ENCODE peak calls at places on chromosomes 4 and X, in seven cellular contexts. One of them, this sample, is unnamed.

GRCh38 chr4:10003666-10004065 is 17.6 kb downstream of the SLC2A9 start:
- DNase-seq in H9: no peak
- DNase-seq in mammary epithelial cell: peak; percentile 90
- DNase-seq in GM23248: no peak
- DNase-seq in osteoblast: no peak
- DNase-seq in hepatocyte: no peak
- DNase-seq in OCI-LY7: no peak
- DNase-seq in this sample: no peak

GRCh38 chr4:98873059-98873458 is 55.9 kb downstream of the EIF4E start:
- DNase-seq in H9: no peak
- DNase-seq in mammary epithelial cell: peak; percentile 41
- DNase-seq in GM23248: peak; percentile 59
- DNase-seq in osteoblast: no peak
- DNase-seq in hepatocyte: no peak
- DNase-seq in OCI-LY7: no peak
- DNase-seq in this sample: no peak

GRCh38 chr4:26779674-26780073 is 81.0 kb upstream of the STIM2 start:
- DNase-seq in H9: no peak
- DNase-seq in mammary epithelial cell: peak; percentile 100
- DNase-seq in GM23248: peak; percentile 49
- DNase-seq in osteoblast: peak; percentile 48
- DNase-seq in hepatocyte: no peak
- DNase-seq in OCI-LY7: no peak
- DNase-seq in this sample: no peak

GRCh38 chr4:27176400-27176799 is 315.8 kb downstream of the STIM2 start:
- DNase-seq in H9: peak; percentile 49
- DNase-seq in mammary epithelial cell: peak; percentile 25
- DNase-seq in GM23248: peak; percentile 72
- DNase-seq in osteoblast: no peak
- DNase-seq in hepatocyte: peak; percentile 72
- DNase-seq in OCI-LY7: peak; percentile 25
- DNase-seq in this sample: peak; percentile 84

GRCh38 chr4:122663814-122664610 is 43.1 kb upstream of the IL21 start:
- DNase-seq in H9: no peak
- DNase-seq in mammary epithelial cell: no peak
- DNase-seq in GM23248: peak; percentile 69
- DNase-seq in osteoblast: no peak
- DNase-seq in hepatocyte: no peak
- DNase-seq in OCI-LY7: no peak
- DNase-seq in this sample: no peak

GRCh38 chrX:15834827-15835595 is 19.6 kb downstream of the AP1S2 start:
- DNase-seq in H9: no peak
- DNase-seq in mammary epithelial cell: no peak
- DNase-seq in GM23248: no peak
- DNase-seq in osteoblast: no peak
- DNase-seq in hepatocyte: peak; percentile 30
- DNase-seq in OCI-LY7: no peak
- DNase-seq in this sample: peak; percentile 66

GRCh38 chr4:22129454-22130075 is 181.0 kb upstream of the KCNIP4 start:
- DNase-seq in H9: peak; percentile 76
- DNase-seq in mammary epithelial cell: peak; percentile 41
- DNase-seq in GM23248: peak; percentile 61
- DNase-seq in osteoblast: peak; percentile 27
- DNase-seq in hepatocyte: peak; percentile 51
- DNase-seq in OCI-LY7: no peak
- DNase-seq in this sample: peak; percentile 81

GRCh38 chr4:170089274-170089742 is 448 bp downstream of the AADAT start:
- DNase-seq in H9: peak; percentile 60
- DNase-seq in mammary epithelial cell: peak; percentile 50
- DNase-seq in GM23248: peak; percentile 61
- DNase-seq in osteoblast: peak; percentile 87
- DNase-seq in hepatocyte: peak; percentile 64
- DNase-seq in OCI-LY7: no peak
- DNase-seq in this sample: peak; percentile 72

GRCh38 chr4:22072240-22072639 is 123.7 kb upstream of the KCNIP4 start:
- DNase-seq in H9: no peak
- DNase-seq in mammary epithelial cell: no peak
- DNase-seq in GM23248: no peak
- DNase-seq in osteoblast: no peak
- DNase-seq in hepatocyte: no peak
- DNase-seq in OCI-LY7: no peak
- DNase-seq in this sample: no peak

GRCh38 chrX:77431227-77431626 is 16.0 kb upstream of the FGF16 start:
- DNase-seq in H9: no peak
- DNase-seq in mammary epithelial cell: no peak
- DNase-seq in GM23248: peak; percentile 72
- DNase-seq in osteoblast: no peak
- DNase-seq in hepatocyte: no peak
- DNase-seq in OCI-LY7: peak; percentile 8
- DNase-seq in this sample: peak; percentile 26

GRCh38 chrX:118961866-118962560 is 12.4 kb upstream of the LONRF3 start:
- DNase-seq in H9: no peak
- DNase-seq in mammary epithelial cell: no peak
- DNase-seq in GM23248: no peak
- DNase-seq in osteoblast: no peak
- DNase-seq in hepatocyte: no peak
- DNase-seq in OCI-LY7: no peak
- DNase-seq in this sample: no peak

GRCh38 chrX:124033821-124034220 is 72.3 kb downstream of the STAG2 start:
- DNase-seq in H9: no peak
- DNase-seq in mammary epithelial cell: peak; percentile 39
- DNase-seq in GM23248: peak; percentile 58
- DNase-seq in osteoblast: no peak
- DNase-seq in hepatocyte: no peak
- DNase-seq in OCI-LY7: no peak
- DNase-seq in this sample: no peak

GRCh38 chr4:10762541-10762940 is 78.0 kb upstream of the CLNK start:
- DNase-seq in H9: no peak
- DNase-seq in mammary epithelial cell: no peak
- DNase-seq in GM23248: peak; percentile 86
- DNase-seq in osteoblast: peak; percentile 41
- DNase-seq in hepatocyte: peak; percentile 11
- DNase-seq in OCI-LY7: no peak
- DNase-seq in this sample: peak; percentile 90

GRCh38 chr4:80006935-80007744 is 65.9 kb downstream of the ANTXR2 start:
- DNase-seq in H9: no peak
- DNase-seq in mammary epithelial cell: no peak
- DNase-seq in GM23248: no peak
- DNase-seq in osteoblast: no peak
- DNase-seq in hepatocyte: peak; percentile 13
- DNase-seq in OCI-LY7: no peak
- DNase-seq in this sample: peak; percentile 83

GRCh38 chr4:123246085-123246484 is 150.5 kb upstream of the SPRY1 start:
- DNase-seq in H9: no peak
- DNase-seq in mammary epithelial cell: no peak
- DNase-seq in GM23248: no peak
- DNase-seq in osteoblast: no peak
- DNase-seq in hepatocyte: no peak
- DNase-seq in OCI-LY7: peak; percentile 34
- DNase-seq in this sample: no peak

GRCh38 chr4:125434136-125434535 is 119.4 kb downstream of the FAT4 start:
- DNase-seq in H9: no peak
- DNase-seq in mammary epithelial cell: no peak
- DNase-seq in GM23248: peak; percentile 75
- DNase-seq in osteoblast: no peak
- DNase-seq in hepatocyte: no peak
- DNase-seq in OCI-LY7: no peak
- DNase-seq in this sample: no peak

GRCh38 chr4:19194672-19195071 is 1057.0 kb upstream of the SLIT2 start:
- DNase-seq in H9: peak; percentile 34
- DNase-seq in mammary epithelial cell: no peak
- DNase-seq in GM23248: no peak
- DNase-seq in osteoblast: no peak
- DNase-seq in hepatocyte: no peak
- DNase-seq in OCI-LY7: no peak
- DNase-seq in this sample: peak; percentile 93

GRCh38 chrX:106973433-106974149 is 26.4 kb downstream of the MORC4 start:
- DNase-seq in H9: no peak
- DNase-seq in mammary epithelial cell: no peak
- DNase-seq in GM23248: peak; percentile 1
- DNase-seq in osteoblast: no peak
- DNase-seq in hepatocyte: no peak
- DNase-seq in OCI-LY7: no peak
- DNase-seq in this sample: no peak

GRCh38 chrX:30493348-30493747 is 84.2 kb downstream of the TASL start:
- DNase-seq in H9: no peak
- DNase-seq in mammary epithelial cell: no peak
- DNase-seq in GM23248: no peak
- DNase-seq in osteoblast: no peak
- DNase-seq in hepatocyte: no peak
- DNase-seq in OCI-LY7: no peak
- DNase-seq in this sample: no peak

GRCh38 chr4:2071252-2071911 is 12.3 kb downstream of the NAT8L start:
- DNase-seq in H9: no peak
- DNase-seq in mammary epithelial cell: no peak
- DNase-seq in GM23248: no peak
- DNase-seq in osteoblast: peak; percentile 66
- DNase-seq in hepatocyte: no peak
- DNase-seq in OCI-LY7: no peak
- DNase-seq in this sample: no peak

GRCh38 chr4:111362891-111363290 is 740.0 kb upstream of the PITX2 start:
- DNase-seq in H9: no peak
- DNase-seq in mammary epithelial cell: no peak
- DNase-seq in GM23248: peak; percentile 94
- DNase-seq in osteoblast: peak; percentile 42
- DNase-seq in hepatocyte: no peak
- DNase-seq in OCI-LY7: no peak
- DNase-seq in this sample: peak; percentile 1

GRCh38 chr4:3877868-3878267 is 111.7 kb downstream of the ADRA2C start:
- DNase-seq in H9: no peak
- DNase-seq in mammary epithelial cell: no peak
- DNase-seq in GM23248: no peak
- DNase-seq in osteoblast: no peak
- DNase-seq in hepatocyte: no peak
- DNase-seq in OCI-LY7: no peak
- DNase-seq in this sample: no peak

GRCh38 chrX:23902419-23902818 is 5.3 kb downstream of the APOO start:
- DNase-seq in H9: no peak
- DNase-seq in mammary epithelial cell: peak; percentile 56
- DNase-seq in GM23248: peak; percentile 72
- DNase-seq in osteoblast: no peak
- DNase-seq in hepatocyte: peak; percentile 78
- DNase-seq in OCI-LY7: peak; percentile 50
- DNase-seq in this sample: peak; percentile 46

GRCh38 chr4:55173580-55173979 is 48.2 kb upstream of the KDR start:
- DNase-seq in H9: no peak
- DNase-seq in mammary epithelial cell: peak; percentile 60
- DNase-seq in GM23248: peak; percentile 83
- DNase-seq in osteoblast: no peak
- DNase-seq in hepatocyte: no peak
- DNase-seq in OCI-LY7: no peak
- DNase-seq in this sample: no peak

GRCh38 chrX:40661489-40661888 is 14.1 kb upstream of the CXorf38 start:
- DNase-seq in H9: no peak
- DNase-seq in mammary epithelial cell: no peak
- DNase-seq in GM23248: no peak
- DNase-seq in osteoblast: no peak
- DNase-seq in hepatocyte: no peak
- DNase-seq in OCI-LY7: no peak
- DNase-seq in this sample: no peak

GRCh38 chrX:40660381-40660780 is 13.0 kb upstream of the CXorf38 start:
- DNase-seq in H9: no peak
- DNase-seq in mammary epithelial cell: no peak
- DNase-seq in GM23248: no peak
- DNase-seq in osteoblast: no peak
- DNase-seq in hepatocyte: no peak
- DNase-seq in OCI-LY7: no peak
- DNase-seq in this sample: no peak

GRCh38 chrX:40663078-40663740 is 15.8 kb upstream of the CXorf38 start:
- DNase-seq in H9: no peak
- DNase-seq in mammary epithelial cell: no peak
- DNase-seq in GM23248: no peak
- DNase-seq in osteoblast: no peak
- DNase-seq in hepatocyte: no peak
- DNase-seq in OCI-LY7: no peak
- DNase-seq in this sample: no peak

GRCh38 chrX:40663880-40664630 is 16.7 kb upstream of the CXorf38 start:
- DNase-seq in H9: peak; percentile 75
- DNase-seq in mammary epithelial cell: no peak
- DNase-seq in GM23248: peak; percentile 52
- DNase-seq in osteoblast: no peak
- DNase-seq in hepatocyte: peak; percentile 39
- DNase-seq in OCI-LY7: no peak
- DNase-seq in this sample: peak; percentile 78
- H3K4me2 ChIP-seq in H9: no peak overlapping the region
- H3K4me2 ChIP-seq in mammary epithelial cell: no peak overlapping the region
- H3K4me2 ChIP-seq in GM23248: no peak overlapping the region
- H3K4me2 ChIP-seq in osteoblast: no peak overlapping the region
- H3K4me2 ChIP-seq in hepatocyte: no peak overlapping the region
- H3K4me2 ChIP-seq in OCI-LY7: no peak overlapping the region
- H3K4me2 ChIP-seq in this sample: no peak overlapping the region

DNA sequence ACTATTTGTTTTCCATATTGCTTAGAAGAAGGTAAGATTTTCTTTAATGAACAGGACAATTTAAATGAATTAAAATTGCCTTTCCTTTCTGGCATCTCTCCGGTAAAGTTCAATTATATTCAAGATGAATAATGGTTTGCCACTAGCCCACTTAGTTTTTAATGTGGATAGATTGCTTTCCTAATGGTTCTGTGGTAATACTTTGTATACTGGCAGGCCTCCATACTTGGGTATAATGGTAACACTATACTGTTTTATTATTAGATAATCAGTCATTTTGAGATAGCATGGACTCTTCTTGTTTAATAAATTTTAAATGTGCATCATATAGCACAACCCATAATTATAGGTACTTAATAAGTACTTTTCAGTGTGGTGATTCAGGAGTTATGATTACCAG is 89.5 kb downstream of the ELOVL6 start:
- DNase-seq in H9: no peak
- DNase-seq in mammary epithelial cell: no peak
- DNase-seq in GM23248: no peak
- DNase-seq in osteoblast: no peak
- DNase-seq in hepatocyte: no peak
- DNase-seq in OCI-LY7: no peak
- DNase-seq in this sample: no peak
- H3K4me1 ChIP-seq in H9: peaks cover 2% of the 10 kb centered on the region
- H3K4me1 ChIP-seq in mammary epithelial cell: peaks cover 21% of the 10 kb centered on the region
- H3K4me1 ChIP-seq in GM23248: peaks cover 36% of the 10 kb centered on the region
- H3K4me1 ChIP-seq in osteoblast: peaks cover 39% of the 10 kb centered on the region
- H3K4me1 ChIP-seq in hepatocyte: peaks cover 22% of the 10 kb centered on the region
- H3K4me1 ChIP-seq in OCI-LY7: no peaks in the 10 kb centered on the region
- H3K4me1 ChIP-seq in this sample: peaks cover 6% of the 10 kb centered on the region

GRCh38 chr4:7299051-7299907 is 106.9 kb downstream of the SORCS2 start:
- DNase-seq in H9: no peak
- DNase-seq in mammary epithelial cell: no peak
- DNase-seq in GM23248: no peak
- DNase-seq in osteoblast: peak; percentile 79
- DNase-seq in hepatocyte: no peak
- DNase-seq in OCI-LY7: no peak
- DNase-seq in this sample: no peak
- H3K4me2 ChIP-seq in H9: no peak overlapping the region
- H3K4me2 ChIP-seq in mammary epithelial cell: no peak overlapping the region
- H3K4me2 ChIP-seq in GM23248: no peak overlapping the region
- H3K4me2 ChIP-seq in osteoblast: no peak overlapping the region
- H3K4me2 ChIP-seq in hepatocyte: no peak overlapping the region
- H3K4me2 ChIP-seq in OCI-LY7: no peak overlapping the region
- H3K4me2 ChIP-seq in this sample: no peak overlapping the region

DNA sequence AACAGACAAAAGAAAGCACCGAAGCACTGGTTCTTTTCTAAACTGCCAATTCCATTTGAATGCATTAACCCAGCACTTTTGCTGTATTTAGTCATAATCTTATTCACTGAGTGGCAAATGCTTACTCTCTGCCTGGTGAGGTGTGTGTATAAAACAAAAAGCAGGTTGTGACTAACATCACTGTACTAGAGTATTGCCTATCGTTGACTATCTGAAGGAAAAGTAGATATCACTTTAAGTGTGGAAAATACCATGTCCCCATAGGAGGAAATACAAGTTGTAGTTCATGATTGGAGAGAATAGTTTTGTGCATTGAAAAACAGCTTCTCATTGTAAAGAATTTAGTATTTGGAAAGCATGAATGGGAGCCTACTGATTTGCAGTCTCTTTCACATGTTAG is 2.7 kb downstream of the PDLIM5 start:
- DNase-seq in H9: no peak
- DNase-seq in mammary epithelial cell: peak; percentile 62
- DNase-seq in GM23248: peak; percentile 59
- DNase-seq in osteoblast: peak; percentile 60
- DNase-seq in hepatocyte: no peak
- DNase-seq in OCI-LY7: no peak
- DNase-seq in this sample: no peak
- H3K4me1 ChIP-seq in H9: peaks cover 6% of the 10 kb centered on the region
- H3K4me1 ChIP-seq in mammary epithelial cell: peaks cover 38% of the 10 kb centered on the region
- H3K4me1 ChIP-seq in GM23248: peaks cover 54% of the 10 kb centered on the region
- H3K4me1 ChIP-seq in osteoblast: peaks cover 53% of the 10 kb centered on the region
- H3K4me1 ChIP-seq in hepatocyte: peaks cover 34% of the 10 kb centered on the region
- H3K4me1 ChIP-seq in OCI-LY7: peaks cover 19% of the 10 kb centered on the region
- H3K4me1 ChIP-seq in this sample: peaks cover 5% of the 10 kb centered on the region